ENCODE peak calls at places on chromosomes 4 and X, in nine cellular contexts. S is colonic mucosa, Q is ovary, B is A549, E is HCT116, P is esophagus squamous epithelium, Y is IMR-90, K is PC-9, X is suprapubic skin. D is an unnamed sample.

GRCh38 chrX:39688576-39689373 is 409.0 kb downstream of the BCOR start:
- DNase-seq in S (peak; percentile 65), Q (peak; percentile 78), B (peak; percentile 23), E (no peak), P (no peak), Y (peak; percentile 7), K (no peak), X (no peak), D (peak; percentile 45)

GRCh38 chr4:92047209-92047877 is 256.4 kb upstream of the GRID2 start:
- DNase-seq in S (no peak), Q (no peak), B (no peak), E (no peak), P (no peak), Y (peak; percentile 1), K (no peak), X (no peak), D (no peak)

GRCh38 chr4:104382961-104383360 is 111.7 kb downstream of the CXXC4 start:
- DNase-seq in S (no peak), Q (no peak), B (no peak), E (no peak), P (no peak), Y (no peak), K (no peak), X (no peak), D (no peak)

GRCh38 chrX:139560221-139560620 is 29.7 kb downstream of the F9 start:
- DNase-seq in S (no peak), Q (no peak), B (no peak), E (no peak), P (no peak), Y (peak; percentile 0), K (no peak), X (no peak), D (no peak)

GRCh38 chr4:52889778-52890400 is 27.8 kb downstream of the RASL11B start:
- DNase-seq in S (no peak), Q (no peak), B (no peak), E (no peak), P (no peak), Y (no peak), K (no peak), X (no peak), D (no peak)

GRCh38 chrX:133658244-133658911 is 243.1 kb upstream of the GPC4 start:
- DNase-seq in S (no peak), Q (no peak), B (no peak), E (no peak), P (no peak), Y (no peak), K (no peak), X (no peak), D (no peak)

GRCh38 chr4:170248029-170248428 is 158.3 kb upstream of the AADAT start:
- DNase-seq in S (no peak), Q (no peak), B (no peak), E (no peak), P (no peak), Y (no peak), K (no peak), X (no peak), D (no peak)

GRCh38 chr4:128572778-128573241 is 236.7 kb upstream of the JADE1 start:
- DNase-seq in S (no peak), Q (no peak), B (no peak), E (no peak), P (no peak), Y (no peak), K (peak; percentile 19), X (no peak), D (no peak)

GRCh38 chrX:49761481-49761880 is 65.7 kb upstream of the PAGE1 start:
- DNase-seq in S (no peak), Q (no peak), B (peak; percentile 3), E (no peak), P (no peak), Y (peak; percentile 12), K (no peak), X (no peak), D (no peak)

GRCh38 chrX:23493941-23494374 is 159.3 kb downstream of the PTCHD1 start:
- DNase-seq in S (peak; percentile 27), Q (no peak), B (no peak), E (peak; percentile 7), P (no peak), Y (no peak), K (peak; percentile 32), X (no peak), D (no peak)

GRCh38 chrX:4091046-4091760 is 377.8 kb upstream of the PRKX start:
- DNase-seq in S (no peak), Q (no peak), B (no peak), E (no peak), P (no peak), Y (no peak), K (no peak), X (no peak), D (no peak)

GRCh38 chr4:41963105-41963504 is 18.5 kb upstream of the DCAF4L1 start:
- DNase-seq in S (no peak), Q (no peak), B (no peak), E (peak; percentile 10), P (no peak), Y (peak; percentile 10), K (no peak), X (no peak), D (no peak)

GRCh38 chrX:48573690-48574269 is 504 bp upstream of the RBM3 start:
- DNase-seq in S (peak; percentile 28), Q (peak; percentile 58), B (peak; percentile 22), E (no peak), P (no peak), Y (no peak), K (no peak), X (no peak), D (peak; percentile 56)

GRCh38 chr4:108224628-108225053 is 55.9 kb upstream of the LEF1 start:
- DNase-seq in S (no peak), Q (no peak), B (no peak), E (no peak), P (no peak), Y (peak; percentile 13), K (no peak), X (no peak), D (no peak)

GRCh38 chr4:167111622-167112021 is 122.7 kb downstream of the SPOCK3 start:
- DNase-seq in S (no peak), Q (no peak), B (no peak), E (peak; percentile 45), P (no peak), Y (no peak), K (no peak), X (no peak), D (no peak)

GRCh38 chr4:37998225-37998624 is 38.0 kb downstream of the PTTG2 start:
- DNase-seq in S (no peak), Q (no peak), B (no peak), E (no peak), P (no peak), Y (no peak), K (no peak), X (no peak), D (peak; percentile 14)

GRCh38 chrX:112147206-112147605 is 64.6 kb upstream of the TRPC5 start:
- DNase-seq in S (no peak), Q (no peak), B (peak; percentile 2), E (no peak), P (no peak), Y (peak; percentile 29), K (no peak), X (no peak), D (no peak)
- TF ChIP-seq CTCF in S (no peak), Q (no peak), B (peak; percentile 9), E (no peak), P (no peak), Y (peak; percentile 54), K (peak; percentile 73), X (no peak), D (peak; percentile 22)

DNA sequence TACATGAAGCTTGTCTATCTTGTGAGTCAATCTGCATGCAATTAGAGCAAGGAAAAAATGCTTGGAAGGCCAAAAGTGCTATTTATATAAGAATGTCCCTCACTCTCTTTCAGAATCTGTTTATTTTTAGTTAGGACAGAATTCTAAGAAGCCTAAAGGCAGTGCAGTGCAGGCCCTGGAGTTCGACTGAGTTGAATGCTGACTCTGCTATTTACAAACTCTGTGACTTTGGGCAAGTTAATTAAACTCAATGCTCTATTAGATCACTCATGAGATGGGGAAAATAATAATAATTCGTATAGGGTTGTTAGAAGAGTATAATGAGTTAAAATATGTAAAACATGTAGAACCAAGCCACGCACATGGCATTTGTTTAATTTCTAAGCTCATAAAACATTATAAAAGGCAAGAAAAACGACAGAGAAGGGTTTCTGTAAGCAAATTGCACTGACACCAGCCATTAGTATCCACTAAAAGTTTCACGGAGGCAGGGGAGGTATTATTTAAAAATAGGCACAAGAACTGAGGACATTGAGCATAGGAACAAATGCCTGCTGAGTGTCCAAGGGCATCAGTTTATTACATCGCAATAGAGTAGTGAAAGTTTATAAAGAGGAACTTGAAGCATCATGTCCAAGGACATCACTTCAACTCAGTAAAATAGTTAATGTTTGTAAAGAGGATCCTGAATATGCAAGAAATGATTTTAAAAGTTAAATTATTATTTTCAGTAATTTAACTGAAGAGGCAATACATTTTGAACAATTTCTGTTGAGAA is 115.0 kb upstream of the INPP4B start:
- DNase-seq in S (no peak), Q (no peak), B (no peak), E (no peak), P (no peak), Y (no peak), K (no peak), X (no peak), D (no peak)
- H3K27ac ChIP-seq in S (no peak overlapping the region), Q (no peak overlapping the region), B (no peak overlapping the region), E (no peak overlapping the region), P (peak overlapping the region; percentile 8), Y (no peak overlapping the region), K (no peak overlapping the region), X (peak overlapping the region; percentile 5), D (peak overlapping the region; percentile 29)

DNA sequence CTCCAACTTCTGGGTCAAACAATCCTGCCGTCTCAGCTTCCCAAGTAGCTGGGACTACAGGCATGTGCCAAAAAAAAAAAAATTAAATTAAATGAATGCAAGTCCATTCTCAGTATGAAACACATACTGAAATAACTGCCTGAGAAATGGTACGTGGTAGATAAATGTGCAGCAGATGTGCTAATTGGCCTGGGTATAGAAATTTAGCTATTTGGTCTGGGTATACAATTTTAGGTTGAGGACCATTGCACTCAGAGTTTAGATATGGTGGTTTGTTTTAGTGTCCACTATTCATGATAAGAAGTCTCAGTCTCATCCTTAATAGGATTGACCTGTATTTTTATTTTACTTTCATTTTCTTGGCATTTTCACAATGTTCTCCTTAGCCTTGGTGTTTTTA is 9.2 kb downstream of the GYG2 start:
- DNase-seq in S (no peak), Q (no peak), B (no peak), E (no peak), P (no peak), Y (no peak), K (no peak), X (no peak), D (no peak)
- H3K9me3 ChIP-seq in S (no peaks in the 10 kb centered on the region), Q (no peaks in the 10 kb centered on the region), B (peaks cover 11% of the 10 kb centered on the region), E (no peaks in the 10 kb centered on the region), P (no peaks in the 10 kb centered on the region), Y (peaks cover 6% of the 10 kb centered on the region), K (no peaks in the 10 kb centered on the region), X (no peaks in the 10 kb centered on the region), D (no peaks in the 10 kb centered on the region)

GRCh38 chr4:145498430-145498829 is 16.8 kb downstream of the SMAD1 start:
- DNase-seq in S (no peak), Q (no peak), B (no peak), E (no peak), P (no peak), Y (no peak), K (no peak), X (no peak), D (no peak)
- TF ChIP-seq CTCF in S (no peak), Q (no peak), B (no peak), E (no peak), P (no peak), Y (no peak), K (no peak), X (no peak), D (no peak)

GRCh38 chr4:140094701-140095420 is 59.1 kb downstream of the MAML3 start:
- DNase-seq in S (peak; percentile 42), Q (no peak), B (no peak), E (no peak), P (no peak), Y (peak; percentile 73), K (peak; percentile 87), X (peak; percentile 85), D (peak; percentile 74)
- H3K27ac ChIP-seq in S (peak overlapping the region; percentile 53), Q (no peak overlapping the region), B (peak overlapping the region; percentile 99), E (no peak overlapping the region), P (peak overlapping the region; percentile 48), Y (peak overlapping the region; percentile 76), K (peak overlapping the region; percentile 99), X (peak overlapping the region; percentile 78), D (peak overlapping the region; percentile 91)

D was measured in upper lobe of left lung.